ENCODE peak calls at places on chromosomes 5 and 9, in eight cellular contexts. B is stimulated activated CD8-positive, alpha-beta memory T cell treated with anti-CD3 and anti-CD28 coated beads, Interleukin-7, amount 100 ng/mL, for 48 hours; A is astrocyte of the spinal cord; V is right cardiac atrium; U is progenitor cell of endocrine pancreas; Q is AML-193; D is T follicular helper cell; S is frontal cortex. Y is an unnamed sample.

GRCh38 chr9:129422843-129423700 is 197.8 kb downstream of the C9orf50 start:
- DNase-seq in V (no peak), D (no peak), U (no peak), Q (no peak), S (no peak), B (no peak), A (no peak), Y (peak; percentile 47)

GRCh38 chr5:168118042-168118668 is 173.3 kb upstream of the WWC1 start:
- DNase-seq in A (no peak), D (no peak), V (no peak), Q (no peak), B (no peak), S (no peak), U (no peak), Y (peak; percentile 40)

GRCh38 chr9:89418882-89419641 is 78.9 kb downstream of the SEMA4D start:
- DNase-seq in Q (no peak), A (no peak), S (no peak), V (no peak), B (no peak), U (no peak), D (peak; percentile 52), Y (no peak)

GRCh38 chr5:35478856-35479682 is 138.6 kb upstream of the SPEF2 start:
- DNase-seq in D (no peak), S (no peak), A (peak; percentile 62), V (no peak), Q (peak; percentile 39), B (no peak), U (no peak), Y (no peak)

GRCh38 chr5:107484261-107484660 is 186.5 kb downstream of the EFNA5 start:
- DNase-seq in S (no peak), D (no peak), A (no peak), U (no peak), V (no peak), B (no peak), Q (no peak), Y (no peak)

GRCh38 chr9:79580065-79580464 is 8.3 kb downstream of the TLE4 start:
- DNase-seq in A (no peak), Q (no peak), B (no peak), U (peak; percentile 19), D (no peak), V (no peak), S (no peak), Y (no peak)

GRCh38 chr9:137711678-137712105 is 92.9 kb downstream of the EHMT1 start:
- DNase-seq in Q (no peak), B (no peak), A (no peak), S (no peak), U (no peak), D (no peak), V (no peak), Y (peak; percentile 62)

GRCh38 chr5:892390-893136 is at the start of the genes BRD9 and TRIP13:
- DNase-seq in B (peak; percentile 74), D (peak; percentile 74), S (peak; percentile 100), U (peak; percentile 68), Q (peak; percentile 67), V (peak; percentile 87), A (peak; percentile 65), Y (peak; percentile 82)

GRCh38 chr9:121772600-121773285 is 121.3 kb downstream of the DAB2IP start:
- DNase-seq in V (peak; percentile 65), Q (no peak), B (no peak), U (no peak), D (no peak), A (no peak), S (peak; percentile 64), Y (no peak)

GRCh38 chr5:111960466-111961215 is 203.6 kb upstream of the NREP start:
- DNase-seq in A (peak; percentile 17), Q (no peak), U (no peak), D (no peak), V (no peak), S (no peak), B (no peak), Y (no peak)

GRCh38 chr5:16934669-16935068 is 1.4 kb downstream of the MYO10 start:
- DNase-seq in V (no peak), B (no peak), A (peak; percentile 61), D (no peak), U (no peak), Q (no peak), S (no peak), Y (no peak)

GRCh38 chr9:88809371-88809770 is 181.9 kb upstream of the S1PR3 start:
- DNase-seq in B (no peak), U (no peak), A (no peak), D (no peak), Q (no peak), S (no peak), V (no peak), Y (no peak)

GRCh38 chr5:103210952-103211351 is 47.6 kb upstream of the MACIR start:
- DNase-seq in D (no peak), Q (no peak), S (no peak), A (no peak), V (no peak), B (no peak), U (no peak), Y (no peak)

GRCh38 chr5:16549491-16550233 is 67.1 kb downstream of the RETREG1 start:
- DNase-seq in A (no peak), B (no peak), Q (no peak), U (no peak), S (no peak), V (no peak), D (no peak), Y (no peak)

GRCh38 chr9:113148377-113148715 is 2.5 kb upstream of the SLC31A2 start:
- DNase-seq in V (no peak), D (no peak), A (no peak), Q (no peak), S (no peak), U (no peak), B (no peak), Y (no peak)

GRCh38 chr5:136686192-136686872 is 321.0 kb upstream of the TRPC7 start:
- DNase-seq in A (no peak), D (no peak), V (no peak), Q (peak; percentile 1), B (no peak), S (no peak), U (no peak), Y (no peak)

GRCh38 chr9:98020471-98021145 is 35.9 kb upstream of the NANS start:
- DNase-seq in U (no peak), B (no peak), S (no peak), A (no peak), V (no peak), Q (no peak), D (no peak), Y (no peak)

GRCh38 chr5:156149203-156149602 is 177.8 kb upstream of the SGCD start:
- DNase-seq in A (no peak), B (no peak), U (no peak), D (no peak), S (no peak), Q (no peak), V (no peak), Y (no peak)

GRCh38 chr5:82104872-82105271 is 133.0 kb downstream of the ATG10 start:
- DNase-seq in A (no peak), U (no peak), V (no peak), Q (no peak), D (no peak), S (no peak), B (no peak), Y (no peak)

GRCh38 chr5:42513246-42513645 is 90.0 kb downstream of the GHR start:
- DNase-seq in Q (no peak), S (no peak), U (no peak), V (no peak), B (no peak), A (no peak), D (no peak), Y (no peak)

GRCh38 chr5:173645437-173645807 is 29.0 kb upstream of the BOD1 start:
- DNase-seq in B (no peak), U (no peak), A (peak; percentile 25), V (no peak), S (no peak), D (no peak), Q (no peak), Y (peak; percentile 69)

GRCh38 chr5:143241892-143242291 is 161.6 kb downstream of the NR3C1 start:
- DNase-seq in A (no peak), D (no peak), V (no peak), Q (no peak), U (no peak), S (no peak), B (no peak), Y (no peak)

GRCh38 chr5:43627028-43627427 is 24.0 kb downstream of the NNT start:
- DNase-seq in U (no peak), A (peak; percentile 58), D (no peak), Q (peak; percentile 38), S (no peak), B (no peak), V (peak; percentile 22), Y (no peak)

GRCh38 chr5:1315709-1316587 is 21.1 kb upstream of the TERT start:
- DNase-seq in B (no peak), V (no peak), Q (no peak), D (peak; percentile 26), A (peak; percentile 2), S (no peak), U (no peak), Y (peak; percentile 78)

GRCh38 chr5:10703676-10704075 is 57.4 kb downstream of the DAP start:
- DNase-seq in S (no peak), D (no peak), V (no peak), A (no peak), U (no peak), Q (no peak), B (no peak), Y (no peak)

GRCh38 chr5:4058899-4059298 is 463.3 kb downstream of the IRX1 start:
- DNase-seq in V (peak; percentile 53), S (no peak), U (no peak), A (no peak), Q (no peak), D (no peak), B (no peak), Y (no peak)

GRCh38 chr9:4102078-4102477 is 197.8 kb downstream of the GLIS3 start:
- DNase-seq in U (no peak), D (no peak), V (no peak), B (no peak), A (no peak), S (no peak), Q (no peak), Y (no peak)

GRCh38 chr5:57488308-57488955 is 5.8 kb upstream of the ACTBL2 start:
- DNase-seq in Q (no peak), D (no peak), U (no peak), V (no peak), B (no peak), S (no peak), A (peak; percentile 80), Y (no peak)

GRCh38 chr5:39411051-39411450 is 13.7 kb downstream of the DAB2 start:
- DNase-seq in V (no peak), S (no peak), B (no peak), A (peak; percentile 64), U (no peak), Q (peak; percentile 35), D (no peak), Y (no peak)

GRCh38 chr5:174317261-174317894 is 271.9 kb downstream of the NSG2 start:
- DNase-seq in U (peak; percentile 39), B (no peak), V (no peak), S (peak; percentile 70), A (peak; percentile 39), Q (no peak), D (no peak), Y (no peak)

GRCh38 chr9:38243993-38244392 is 148.5 kb upstream of the ALDH1B1 start:
- DNase-seq in A (no peak), V (no peak), S (no peak), D (no peak), Q (no peak), U (no peak), B (no peak), Y (no peak)

GRCh38 chr5:55994502-55994997 is at the start of gene IL6ST:
- DNase-seq in S (no peak), U (no peak), V (no peak), A (peak; percentile 56), D (peak; percentile 35), B (no peak), Q (no peak), Y (peak; percentile 76)

GRCh38 chr5:143826909-143827514 is 15.1 kb downstream of the HMHB1 start:
- DNase-seq in S (no peak), V (no peak), U (no peak), D (no peak), Q (no peak), A (no peak), B (no peak), Y (no peak)

GRCh38 chr9:2559212-2560152 is 62.1 kb upstream of the VLDLR start:
- DNase-seq in D (no peak), A (peak; percentile 93), V (peak; percentile 90), B (no peak), S (peak; percentile 18), U (no peak), Q (no peak), Y (peak; percentile 35)

Y was measured in upper lobe of left lung.